ENCODE peak calls at places on chromosomes 1 and 21, in eight cellular contexts. R is tibial artery, C is psoas muscle, B is endodermal cell, Y is gastrocnemius medialis, J is Calu3, F is foreskin fibroblast, P is nephron progenitor cell. V is an unnamed sample.

GRCh38 chr1:211336161-211336560 is 9.5 kb downstream of the TRAF5 start:
- DNase-seq in B (no peak), J (no peak), R (no peak), F (no peak), Y (no peak), C (no peak), P (no peak), V (no peak)

GRCh38 chr1:151829352-151830046 is 2.1 kb downstream of the RORC start:
- DNase-seq in P (no peak), R (no peak), F (no peak), C (no peak), J (no peak), Y (no peak), B (no peak), V (no peak)

GRCh38 chr1:32393136-32393535 is 1.1 kb downstream of the BSDC1 start:
- DNase-seq in P (no peak), F (peak), Y (no peak), C (no peak), B (no peak), R (no peak), J (no peak), V (no peak)

GRCh38 chr1:94247146-94248094 is 10.0 kb upstream of the ARHGAP29 start:
- DNase-seq in R (peak), P (peak), F (peak), Y (peak), J (peak), C (peak), B (peak), V (peak)

GRCh38 chr1:25954371-25954938 is 43.4 kb downstream of the PAFAH2 start:
- DNase-seq in B (no peak), P (no peak), C (no peak), Y (no peak), R (no peak), J (no peak), F (no peak), V (no peak)

GRCh38 chr1:23865543-23865930 is 2.6 kb downstream of the FUCA1 start:
- DNase-seq in F (peak), P (no peak), C (no peak), Y (no peak), J (peak), B (no peak), R (peak), V (no peak)

GRCh38 chr1:229370601-229371021 is 27.8 kb upstream of the CCSAP start:
- DNase-seq in Y (peak), B (no peak), R (no peak), F (no peak), C (peak), J (no peak), P (no peak), V (no peak)

GRCh38 chr1:41568204-41568603 is 83.7 kb upstream of the EDN2 start:
- DNase-seq in C (no peak), Y (no peak), P (no peak), F (no peak), R (no peak), J (no peak), B (peak), V (no peak)

GRCh38 chr1:12185556-12186276 is 18.9 kb downstream of the TNFRSF1B start:
- DNase-seq in R (no peak), F (no peak), J (no peak), P (no peak), B (no peak), C (no peak), Y (no peak), V (no peak)

GRCh38 chr1:185284533-185285244 is 32.4 kb downstream of the IVNS1ABP start:
- DNase-seq in B (no peak), P (no peak), C (no peak), Y (no peak), F (no peak), R (no peak), J (no peak), V (no peak)

GRCh38 chr1:89310505-89310904 is 37.8 kb upstream of the GBP5 start:
- DNase-seq in F (no peak), B (no peak), R (no peak), C (no peak), J (no peak), Y (no peak), P (no peak), V (no peak)

GRCh38 chr1:241357366-241358305 is 631 bp upstream of the RGS7 start:
- DNase-seq in C (no peak), F (peak), R (no peak), P (peak), J (no peak), B (no peak), Y (no peak), V (no peak)

GRCh38 chr21:42593815-42594157 is 59.6 kb upstream of the PDE9A start:
- DNase-seq in F (no peak), R (no peak), C (no peak), J (no peak), B (no peak), P (no peak), Y (no peak), V (no peak)

GRCh38 chr1:52676249-52676903 is 21.8 kb downstream of the COA7 start:
- DNase-seq in Y (peak), J (no peak), P (no peak), F (no peak), B (no peak), C (peak), R (peak), V (no peak)

GRCh38 chr21:28337319-28337718 is 655.4 kb downstream of the LTN1 start:
- DNase-seq in Y (no peak), F (peak), B (no peak), J (no peak), R (no peak), C (no peak), P (no peak), V (no peak)

GRCh38 chr1:226411619-226412018 is 3.7 kb upstream of the PARP1 start:
- DNase-seq in Y (no peak), J (no peak), R (no peak), C (no peak), P (no peak), B (peak), F (no peak), V (no peak)

GRCh38 chr1:3444736-3445135 is 9.7 kb upstream of the ARHGEF16 start:
- DNase-seq in B (no peak), J (no peak), Y (no peak), P (no peak), C (peak), F (no peak), R (no peak), V (no peak)

GRCh38 chr1:83545450-83545849 is 453.5 kb downstream of the TTLL7 start:
- DNase-seq in P (no peak), B (peak), C (no peak), J (no peak), R (no peak), F (no peak), Y (no peak), V (no peak)
- TF ChIP-seq CTCF in P (peak), B (peak), C (no peak), J (no peak), R (no peak), F (no peak), Y (no peak), V (peak)

DNA sequence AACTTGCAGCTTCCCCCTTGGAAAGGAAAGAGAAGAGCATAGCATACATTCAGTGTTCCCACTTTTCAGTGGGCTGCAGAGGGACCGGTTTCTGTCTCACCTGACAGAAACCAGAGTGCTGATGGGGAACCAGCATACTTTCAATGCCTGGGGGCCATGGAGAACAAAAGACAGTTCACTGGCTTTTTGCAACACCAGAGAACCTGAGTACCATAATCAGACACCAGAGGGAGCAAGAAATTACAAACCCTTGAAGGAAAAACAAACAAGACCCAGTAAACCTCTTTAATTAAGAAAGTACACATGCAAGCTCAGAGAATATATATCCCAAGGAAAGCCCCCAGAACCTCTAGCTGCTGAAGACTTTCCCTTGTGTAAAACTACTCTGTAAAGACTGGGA is 51.1 kb downstream of the CSMD2 start:
- DNase-seq in C (no peak), Y (no peak), J (peak), P (no peak), B (peak), F (peak), R (no peak), V (no peak)
- TF ChIP-seq CTCF in C (peak), Y (no peak), J (no peak), P (peak), B (peak), F (peak), R (no peak), V (peak)

GRCh38 chr1:37472994-37473393 is 1.4 kb upstream of the ZC3H12A start:
- DNase-seq in P (no peak), Y (no peak), F (no peak), B (no peak), R (no peak), C (no peak), J (no peak), V (no peak)

GRCh38 chr1:37472281-37472680 is 2.1 kb upstream of the ZC3H12A start:
- DNase-seq in R (no peak), J (no peak), P (no peak), F (no peak), Y (no peak), B (no peak), C (no peak), V (no peak)

GRCh38 chr1:37474051-37474696 is at the start of gene ZC3H12A:
- DNase-seq in B (peak), J (peak), C (peak), Y (peak), F (peak), R (peak), P (peak), V (peak)

GRCh38 chr1:37474697-37475379 is 458 bp downstream of the ZC3H12A start:
- DNase-seq in R (no peak), P (peak), Y (no peak), F (no peak), B (no peak), J (no peak), C (peak), V (no peak)

DNA sequence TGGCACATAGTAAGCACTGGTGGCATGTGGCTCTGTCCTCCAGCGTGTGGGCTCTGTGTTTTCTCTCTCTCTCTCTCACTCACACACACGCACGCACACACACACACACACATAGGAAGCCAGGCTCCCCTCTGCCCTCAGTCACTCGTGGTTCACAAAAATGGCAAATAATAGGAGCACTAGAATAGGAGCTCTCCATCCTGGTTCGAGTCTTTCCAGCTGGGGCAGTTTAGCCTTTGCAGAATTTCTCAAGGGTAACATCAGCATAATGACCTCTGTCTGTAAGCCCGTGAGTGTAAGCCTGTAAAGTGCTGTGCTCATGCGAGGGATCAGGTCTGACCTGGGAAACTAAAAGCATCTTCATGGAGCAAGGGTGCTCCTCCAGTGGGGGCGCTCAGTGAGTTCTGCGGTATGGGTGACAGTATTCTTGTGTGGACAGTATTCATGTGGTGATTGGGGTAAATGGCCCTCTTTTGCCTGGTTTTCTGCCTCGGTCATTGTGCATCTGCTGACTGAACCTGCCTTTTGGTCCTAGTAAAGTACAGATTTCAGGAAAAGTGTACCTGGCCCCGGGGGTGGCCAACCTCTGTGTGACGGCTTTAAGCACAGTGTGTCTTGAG is 839 bp upstream of the ZC3H12A start:
- DNase-seq in J (peak), P (no peak), B (no peak), F (no peak), Y (no peak), C (peak), R (peak), V (no peak)
- TF ChIP-seq CTCF in J (no peak), P (no peak), B (peak), F (no peak), Y (no peak), C (no peak), R (no peak), V (no peak)

GRCh38 chr1:155307247-155307740 is 1.4 kb upstream of the FDPS start:
- DNase-seq in C (no peak), B (peak), J (no peak), F (no peak), R (no peak), Y (no peak), P (no peak), V (no peak)
- TF ChIP-seq CTCF in C (peak), B (peak), J (no peak), F (peak), R (peak), Y (no peak), P (peak), V (peak)

DNA sequence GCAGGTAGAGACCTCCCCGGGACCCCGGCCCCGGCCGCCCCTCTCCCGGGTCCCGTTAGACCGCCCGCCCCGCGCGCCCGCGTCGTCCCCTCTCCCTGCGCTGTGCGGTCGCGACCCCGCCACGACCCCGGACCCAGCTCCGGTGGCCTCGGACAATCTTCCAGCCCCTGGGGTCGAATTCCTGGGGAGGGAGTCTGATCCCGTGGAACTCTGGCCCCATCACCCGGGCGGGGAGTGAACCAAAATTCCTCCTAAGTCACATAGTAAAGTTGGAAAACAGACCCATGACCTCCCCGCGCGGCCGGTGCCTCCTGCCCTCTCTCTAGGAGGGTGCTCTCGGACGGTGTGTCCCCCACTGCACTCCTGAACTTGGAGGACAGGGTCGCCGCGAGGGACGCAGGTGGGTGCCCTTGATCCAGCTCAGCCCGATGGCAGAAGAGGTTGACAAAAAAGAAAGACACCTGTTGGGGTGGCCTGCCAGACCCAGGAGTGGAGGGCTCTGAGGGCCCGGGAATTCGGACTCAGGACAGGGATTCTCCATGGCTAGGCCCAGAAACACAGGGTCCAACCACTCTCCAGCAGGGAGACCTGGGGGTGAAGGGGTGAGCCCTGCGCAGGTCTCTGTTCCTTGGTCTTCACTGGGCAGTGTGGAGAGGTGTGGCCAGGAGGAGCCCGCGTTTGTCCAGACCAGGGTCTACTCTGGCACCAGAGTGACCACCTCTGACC is 451 bp downstream of the ADAMTSL4 start:
- DNase-seq in P (peak), B (peak), J (no peak), R (no peak), Y (no peak), C (peak), F (no peak), V (peak)
- TF ChIP-seq CTCF in P (no peak), B (no peak), J (no peak), R (no peak), Y (no peak), C (no peak), F (peak), V (no peak)

GRCh38 chr1:65420590-65421340 is at the start of the genes LEPR and LEPROT:
- DNase-seq in F (no peak), Y (no peak), C (no peak), R (no peak), B (no peak), J (no peak), P (no peak), V (peak)
- TF ChIP-seq CTCF in F (no peak), Y (no peak), C (no peak), R (no peak), B (no peak), J (no peak), P (no peak), V (no peak)

GRCh38 chr1:232134365-232134764 is 495.6 kb downstream of the SIPA1L2 start:
- DNase-seq in B (no peak), C (no peak), P (no peak), F (no peak), R (no peak), J (no peak), Y (no peak), V (no peak)

GRCh38 chr1:232136136-232136535 is 493.8 kb downstream of the SIPA1L2 start:
- DNase-seq in R (no peak), P (no peak), J (no peak), B (no peak), C (no peak), Y (no peak), F (no peak), V (no peak)

GRCh38 chr1:232138044-232138443 is 491.9 kb downstream of the SIPA1L2 start:
- DNase-seq in C (no peak), F (no peak), J (no peak), P (no peak), B (no peak), R (no peak), Y (no peak), V (no peak)

GRCh38 chr1:232139444-232139843 is 490.5 kb downstream of the SIPA1L2 start:
- DNase-seq in C (no peak), F (no peak), P (no peak), J (no peak), B (no peak), Y (no peak), R (no peak), V (no peak)

DNA sequence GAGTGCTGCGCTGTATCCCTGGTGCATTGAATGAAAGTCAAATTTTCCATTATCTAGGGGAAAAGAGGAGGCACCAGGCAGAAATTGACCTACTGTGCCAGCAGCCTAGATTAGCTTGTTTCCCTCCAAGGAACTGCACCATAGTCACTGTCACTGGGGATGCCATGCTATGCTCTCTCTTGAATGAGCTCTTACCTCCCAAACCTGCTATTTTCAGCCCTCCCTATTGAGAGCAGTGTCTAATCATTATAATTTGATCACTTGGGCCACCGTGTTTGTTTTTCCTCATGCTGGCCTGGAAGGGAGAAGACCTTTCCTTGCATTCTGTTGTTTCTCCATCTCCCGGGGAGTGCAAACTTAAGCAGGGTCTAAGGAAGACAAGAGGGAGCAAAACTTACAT is 492.9 kb downstream of the SIPA1L2 start:
- DNase-seq in F (no peak), P (no peak), B (no peak), R (no peak), Y (no peak), J (no peak), C (no peak), V (no peak)
- TF ChIP-seq CTCF in F (no peak), P (no peak), B (no peak), R (no peak), Y (no peak), J (no peak), C (no peak), V (no peak)

DNA sequence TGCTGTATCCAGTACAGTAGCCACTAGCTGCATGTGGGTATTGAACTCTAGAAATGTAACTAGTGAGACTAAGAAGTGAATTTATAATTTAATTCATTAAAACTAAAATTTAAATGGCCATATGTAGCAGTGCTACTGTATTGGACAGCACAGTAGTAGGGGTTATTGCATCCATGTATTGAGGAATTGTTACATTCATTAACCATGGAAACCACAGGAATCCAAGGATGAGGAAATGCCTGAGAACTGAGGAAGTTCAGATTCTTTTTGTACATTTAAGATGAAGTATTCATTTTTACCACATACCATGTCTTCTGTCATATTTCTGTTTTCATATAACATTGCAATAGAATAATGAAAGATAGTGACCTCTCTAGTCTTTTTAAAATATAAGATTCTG is 2.6 kb downstream of the MTF2 start:
- DNase-seq in R (no peak), C (no peak), P (no peak), Y (no peak), F (peak), B (no peak), J (peak), V (no peak)
- TF ChIP-seq CTCF in R (no peak), C (no peak), P (no peak), Y (no peak), F (no peak), B (no peak), J (no peak), V (no peak)

GRCh38 chr1:6602669-6603423 is at the start of gene KLHL21:
- DNase-seq in P (peak), J (peak), B (peak), Y (peak), F (peak), R (peak), C (peak), V (peak)

GRCh38 chr1:6600410-6601048 is 2.1 kb downstream of the KLHL21 start:
- DNase-seq in Y (no peak), P (peak), B (no peak), R (no peak), F (no peak), J (no peak), C (no peak), V (no peak)

GRCh38 chr1:6603424-6603850 is 768 bp upstream of the KLHL21 start:
- DNase-seq in C (peak), P (peak), B (peak), F (peak), R (peak), J (no peak), Y (peak), V (peak)

GRCh38 chr1:6601049-6601864 is 1.4 kb downstream of the KLHL21 start:
- DNase-seq in B (peak), R (peak), J (peak), P (peak), C (peak), Y (peak), F (peak), V (no peak)

GRCh38 chr1:6601865-6602668 is 602 bp downstream of the KLHL21 start:
- DNase-seq in R (peak), P (peak), J (peak), C (peak), F (no peak), Y (no peak), B (peak), V (no peak)
- TF ChIP-seq CTCF in R (no peak), P (no peak), J (no peak), C (no peak), F (no peak), Y (no peak), B (no peak), V (no peak)

V was measured in glutamatergic neuron.